ENCODE peak calls at places on chromosomes 13 and 19, in seven cellular contexts. K is K562, U is H1, P is SK-N-SH, A is HepG2, L is GM12891, G is GM12878. D is an unnamed sample.

GRCh38 chr13:23867027-23867491 is 22.1 kb downstream of the MIPEP start:
- DNase-seq in L (no peak), G (no peak), P (no peak), K (peak; percentile 12), A (no peak), U (no peak), D (no peak)

GRCh38 chr19:2923510-2923909 is 21.3 kb downstream of the ZNF77 start:
- DNase-seq in K (no peak), A (peak; percentile 21), P (no peak), U (no peak), L (no peak), G (no peak), D (no peak)

GRCh38 chr19:17830567-17831418 is 9.5 kb upstream of the INSL3 start:
- DNase-seq in L (peak; percentile 90), A (no peak), G (no peak), P (peak; percentile 99), U (peak; percentile 95), K (peak; percentile 100), D (peak; percentile 78)

GRCh38 chr13:44899967-44900366 is 89.3 kb downstream of the NUFIP1 start:
- DNase-seq in K (no peak), G (no peak), A (no peak), P (peak; percentile 43), L (no peak), U (no peak), D (no peak)

GRCh38 chr19:1169921-1170885 is 3.9 kb downstream of the SBNO2 start:
- DNase-seq in P (peak; percentile 87), U (no peak), G (no peak), K (no peak), L (no peak), A (no peak), D (no peak)

GRCh38 chr19:958967-959685 is 25.0 kb upstream of the WDR18 start:
- DNase-seq in A (peak; percentile 59), G (no peak), U (no peak), K (peak; percentile 58), P (no peak), L (no peak), D (no peak)

GRCh38 chr13:112687836-112688559 is 1.8 kb upstream of the ATP11A start:
- DNase-seq in A (no peak), U (no peak), K (no peak), P (no peak), L (no peak), G (no peak), D (no peak)

GRCh38 chr19:33085570-33086128 is 4.7 kb downstream of the GPATCH1 start:
- DNase-seq in U (no peak), G (no peak), A (no peak), L (no peak), P (no peak), K (no peak), D (no peak)

GRCh38 chr19:16283103-16283469 is 41.5 kb upstream of the KLF2 start:
- DNase-seq in A (no peak), G (no peak), L (no peak), K (no peak), U (no peak), P (no peak), D (no peak)

GRCh38 chr13:34933786-34934185 is 8.3 kb upstream of the NBEA start:
- DNase-seq in K (no peak), U (no peak), A (no peak), P (no peak), G (no peak), L (no peak), D (no peak)

GRCh38 chr13:98657506-98658085 is 80.7 kb upstream of the STK24 start:
- DNase-seq in A (no peak), U (no peak), G (no peak), P (peak; percentile 48), K (no peak), L (no peak), D (no peak)

GRCh38 chr13:74641586-74641985 is 507.4 kb upstream of the KLF12 start:
- DNase-seq in L (no peak), P (no peak), K (no peak), U (no peak), A (no peak), G (no peak), D (no peak)

GRCh38 chr19:41449079-41449864 is 6.3 kb downstream of the ERICH4 start:
- DNase-seq in U (peak; percentile 90), A (peak; percentile 59), G (no peak), P (peak; percentile 89), K (peak; percentile 92), L (no peak), D (peak; percentile 78)

GRCh38 chr19:16841391-16841926 is 12.3 kb downstream of the SIN3B start:
- DNase-seq in A (no peak), L (no peak), G (no peak), U (no peak), K (no peak), P (no peak), D (no peak)

GRCh38 chr19:36939153-36939552 is 23.0 kb downstream of the ZNF568 start:
- DNase-seq in G (no peak), K (no peak), P (peak; percentile 17), A (no peak), U (no peak), L (no peak), D (no peak)

GRCh38 chr13:21297452-21297851 is 121.0 kb downstream of the MRPL57 start:
- DNase-seq in P (no peak), K (no peak), U (no peak), G (no peak), A (no peak), L (no peak), D (no peak)

GRCh38 chr13:60754691-60755090 is 357.7 kb downstream of the TDRD3 start:
- DNase-seq in P (no peak), L (no peak), K (no peak), A (no peak), U (no peak), G (no peak), D (no peak)
- TF ChIP-seq TAF1 in P (no peak), L (no peak), K (no peak), A (no peak), U (no peak), G (no peak), D (no peak)

GRCh38 chr13:60114499-60115028 is 49.2 kb downstream of the DIAPH3 start:
- DNase-seq in L (no peak), U (no peak), G (no peak), K (no peak), P (no peak), A (no peak), D (no peak)
- TF ChIP-seq POLR2AphosphoS5 in L (no peak), U (no peak), G (no peak), K (no peak), P (no peak), A (no peak), D (no peak)

GRCh38 chr13:78621086-78621485 is 17.7 kb upstream of the POU4F1 start:
- DNase-seq in K (no peak), U (no peak), A (no peak), L (no peak), P (no peak), G (no peak), D (no peak)
- TF ChIP-seq TAF1 in K (no peak), U (no peak), A (no peak), L (no peak), P (no peak), G (no peak), D (no peak)

DNA sequence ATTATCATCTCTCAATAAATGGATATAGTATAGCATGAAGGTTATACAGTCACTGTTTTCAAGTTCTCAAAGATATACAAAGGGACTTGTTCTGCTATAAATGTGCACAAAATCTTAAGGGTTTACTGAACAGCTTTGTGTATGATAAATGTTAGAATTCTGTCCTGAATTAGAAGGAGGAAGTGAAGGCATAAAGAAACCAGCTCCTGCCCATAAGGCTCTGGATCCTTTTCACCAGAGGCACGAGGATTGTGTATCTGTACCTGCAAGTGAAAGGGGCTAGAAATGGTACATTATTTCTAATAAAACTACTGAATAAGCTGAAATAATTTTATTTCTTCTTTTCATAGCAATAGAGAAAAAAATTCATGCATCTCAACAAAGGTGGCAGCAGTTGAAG is 32.4 kb downstream of the PHF11 start:
- DNase-seq in K (no peak), L (no peak), A (no peak), G (no peak), U (no peak), P (no peak), D (no peak)
- TF ChIP-seq POLR2AphosphoS5 in K (no peak), L (no peak), A (no peak), G (no peak), U (no peak), P (no peak), D (no peak)

DNA sequence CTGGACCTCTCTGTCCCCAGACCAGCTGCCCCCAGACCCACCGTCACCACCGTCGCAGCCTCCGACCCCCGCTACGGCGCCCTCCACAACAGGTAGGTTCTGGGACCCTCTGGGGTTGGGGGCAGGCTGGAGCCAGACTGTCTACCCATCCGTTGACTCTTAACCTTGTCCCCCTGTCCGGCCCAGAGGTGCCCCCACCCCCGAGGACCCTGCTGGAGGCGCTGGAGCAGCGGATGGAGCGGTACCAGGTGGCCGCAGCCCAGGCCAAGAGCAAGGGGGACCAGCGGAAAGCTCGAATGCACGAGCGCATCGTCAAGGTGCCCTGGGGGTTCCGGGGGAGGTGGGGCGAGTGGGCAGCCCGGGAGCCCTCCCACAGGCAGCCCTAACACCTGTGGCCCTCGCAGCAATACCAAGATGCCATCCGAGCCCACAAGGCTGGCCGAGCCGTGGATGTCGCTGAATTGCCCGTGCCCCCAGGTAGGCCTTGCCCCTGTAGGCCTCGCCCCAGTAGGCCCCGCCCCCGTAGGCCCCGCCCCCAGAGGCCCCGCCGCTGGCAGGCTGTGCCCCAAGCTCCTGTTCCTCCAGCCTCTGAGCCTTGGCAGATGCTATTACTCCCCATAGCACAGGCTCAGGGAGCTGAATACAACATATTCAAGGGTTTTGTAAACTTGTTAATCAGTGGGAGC is 12.9 kb downstream of the CC2D1A start:
- DNase-seq in U (peak; percentile 64), P (peak; percentile 40), L (no peak), G (no peak), K (peak; percentile 31), A (no peak), D (no peak)
- TF ChIP-seq TAF1 in U (no peak), P (no peak), L (no peak), G (no peak), K (no peak), A (no peak), D (no peak)

GRCh38 chr13:70310720-70311119 is 202.5 kb upstream of the KLHL1 start:
- DNase-seq in P (peak; percentile 48), U (no peak), L (no peak), A (peak; percentile 58), K (no peak), G (no peak), D (no peak)

DNA sequence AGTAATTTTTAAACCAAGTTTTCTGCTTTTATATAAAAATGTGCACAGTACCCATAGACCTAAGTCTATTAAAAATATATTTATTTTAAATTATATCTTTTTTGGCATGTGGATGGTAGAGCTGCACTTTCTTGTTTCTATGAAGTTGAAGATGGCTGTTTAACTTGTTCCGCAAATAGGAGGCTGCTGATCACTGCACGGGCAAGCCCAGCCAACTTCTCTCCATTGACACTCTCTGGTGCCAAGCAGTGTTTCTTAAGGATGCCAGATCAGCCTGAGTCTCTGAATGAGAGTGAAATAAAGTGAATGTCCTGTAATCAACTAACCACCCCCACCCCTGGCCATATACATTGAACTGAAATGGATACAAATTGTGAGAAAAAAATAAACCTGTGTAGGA is 202.9 kb upstream of the KLHL1 start:
- DNase-seq in K (no peak), A (no peak), L (no peak), P (no peak), U (no peak), G (no peak), D (no peak)
- TF ChIP-seq POLR2AphosphoS5 in K (no peak), A (no peak), L (no peak), P (no peak), U (no peak), G (no peak), D (no peak)